ENCODE peak calls at places on chromosomes 4 and X, in five cellular contexts. I is GM12878, D is HCT116, Q is K562, T is HepG2. E is an unnamed sample.

GRCh38 chrX:132461886-132462285 is 27.0 kb downstream of the MBNL3 start:
- DNase-seq in D (no peak), Q (no peak), I (no peak), T (no peak), E (no peak)

GRCh38 chr4:154516320-154516719 is 24.7 kb upstream of the DCHS2 start:
- DNase-seq in I (no peak), Q (no peak), T (no peak), D (no peak), E (no peak)

GRCh38 chr4:61273237-61273636 is 73.1 kb downstream of the ADGRL3 start:
- DNase-seq in D (no peak), T (no peak), I (no peak), Q (no peak), E (no peak)

GRCh38 chrX:46580613-46581012 is 7.0 kb downstream of the CHST7 start:
- DNase-seq in Q (no peak), T (no peak), I (no peak), D (no peak), E (no peak)

GRCh38 chr4:141905751-141906150 is 269.4 kb downstream of the IL15 start:
- DNase-seq in T (no peak), D (no peak), Q (no peak), I (no peak), E (no peak)

GRCh38 chr4:127598656-127599055 is 34.1 kb upstream of the INTU start:
- DNase-seq in T (peak; percentile 5), Q (no peak), D (no peak), I (no peak), E (no peak)

GRCh38 chr4:7658297-7659204 is 223.8 kb upstream of the PSAPL1 start:
- DNase-seq in I (no peak), Q (no peak), T (peak; percentile 20), D (no peak), E (no peak)

GRCh38 chr4:73866236-73866635 is 3.0 kb upstream of the CXCL1 start:
- DNase-seq in Q (no peak), I (no peak), D (no peak), T (no peak), E (no peak)

GRCh38 chr4:182978152-182978827 is 61.1 kb upstream of the DCTD start:
- DNase-seq in Q (no peak), I (peak; percentile 45), D (no peak), T (no peak), E (no peak)

GRCh38 chr4:1297023-1297395 is 7.3 kb downstream of the MAEA start:
- DNase-seq in I (no peak), Q (no peak), D (no peak), T (no peak), E (no peak)

GRCh38 chrX:10875995-10876394 is 235.1 kb upstream of the HCCS start:
- DNase-seq in I (peak; percentile 15), D (no peak), Q (no peak), T (no peak), E (no peak)

GRCh38 chr4:147104768-147105167 is 159.1 kb upstream of the TTC29 start:
- DNase-seq in D (no peak), I (no peak), Q (no peak), T (no peak), E (no peak)

GRCh38 chr4:169201144-169202124 is 69.3 kb downstream of the SH3RF1 start:
- DNase-seq in I (no peak), D (no peak), Q (no peak), T (no peak), E (no peak)

GRCh38 chr4:169199184-169199583 is 71.6 kb downstream of the SH3RF1 start:
- DNase-seq in Q (no peak), I (no peak), D (no peak), T (no peak), E (no peak)

GRCh38 chr4:169202143-169202699 is 68.5 kb downstream of the SH3RF1 start:
- DNase-seq in T (peak; percentile 10), D (no peak), I (no peak), Q (no peak), E (no peak)

GRCh38 chr4:169198167-169198566 is 72.6 kb downstream of the SH3RF1 start:
- DNase-seq in T (no peak), D (no peak), I (no peak), Q (no peak), E (no peak)

DNA sequence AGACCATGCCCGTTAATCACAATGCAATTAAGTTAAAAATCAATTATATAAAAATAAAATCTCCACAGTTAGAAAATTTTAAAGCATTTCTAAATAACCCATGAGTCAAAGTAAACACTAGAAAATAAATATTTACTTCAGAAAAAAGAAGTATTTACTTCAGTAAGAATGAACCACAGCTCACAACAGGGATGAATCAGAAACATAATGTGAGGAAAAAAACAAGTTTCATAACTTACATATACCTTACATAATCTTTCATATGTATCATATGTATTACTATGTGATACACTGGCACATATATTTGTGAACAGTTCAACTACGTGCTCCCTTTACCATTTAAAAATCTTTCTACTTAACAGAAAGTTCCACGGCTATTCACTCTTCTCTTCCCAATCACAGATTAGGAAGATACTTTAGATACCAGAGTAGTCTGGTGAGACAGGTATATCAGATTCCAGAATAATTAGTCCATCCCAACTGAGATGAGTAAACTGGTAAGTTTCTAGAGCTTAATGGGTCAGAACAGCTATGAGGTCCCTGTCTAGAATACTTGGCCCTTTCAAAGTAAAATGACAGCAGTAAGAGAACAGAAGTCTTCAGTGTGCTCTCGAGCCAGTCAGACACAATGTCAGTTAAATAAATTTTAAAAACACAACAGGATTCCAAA is 70.3 kb downstream of the SH3RF1 start:
- DNase-seq in Q (no peak), D (no peak), T (no peak), I (no peak), E (no peak)
- TF ChIP-seq REST in Q (no peak), D (no peak), T (no peak), I (no peak), E (no peak)

GRCh38 chrX:73852022-73852421 is 289.0 kb downstream of the CHIC1 start:
- DNase-seq in I (no peak), T (no peak), D (no peak), Q (no peak), E (no peak)

GRCh38 chrX:73851014-73852009 is 288.3 kb downstream of the CHIC1 start:
- DNase-seq in D (no peak), T (no peak), Q (peak; percentile 70), I (peak; percentile 90), E (no peak)

GRCh38 chrX:73850124-73851013 is 287.4 kb downstream of the CHIC1 start:
- DNase-seq in I (peak; percentile 62), T (peak; percentile 1), Q (peak; percentile 9), D (peak; percentile 7), E (peak; percentile 36)

GRCh38 chrX:73849054-73849453 is 286.1 kb downstream of the CHIC1 start:
- DNase-seq in T (no peak), I (no peak), D (no peak), Q (no peak), E (no peak)

GRCh38 chrX:73847991-73848390 is 285.0 kb downstream of the CHIC1 start:
- DNase-seq in I (no peak), D (no peak), T (no peak), Q (no peak), E (no peak)
- H3K27ac ChIP-seq in I (no peak overlapping the region), D (no peak overlapping the region), T (no peak overlapping the region), Q (no peak overlapping the region), E (no peak overlapping the region)

DNA sequence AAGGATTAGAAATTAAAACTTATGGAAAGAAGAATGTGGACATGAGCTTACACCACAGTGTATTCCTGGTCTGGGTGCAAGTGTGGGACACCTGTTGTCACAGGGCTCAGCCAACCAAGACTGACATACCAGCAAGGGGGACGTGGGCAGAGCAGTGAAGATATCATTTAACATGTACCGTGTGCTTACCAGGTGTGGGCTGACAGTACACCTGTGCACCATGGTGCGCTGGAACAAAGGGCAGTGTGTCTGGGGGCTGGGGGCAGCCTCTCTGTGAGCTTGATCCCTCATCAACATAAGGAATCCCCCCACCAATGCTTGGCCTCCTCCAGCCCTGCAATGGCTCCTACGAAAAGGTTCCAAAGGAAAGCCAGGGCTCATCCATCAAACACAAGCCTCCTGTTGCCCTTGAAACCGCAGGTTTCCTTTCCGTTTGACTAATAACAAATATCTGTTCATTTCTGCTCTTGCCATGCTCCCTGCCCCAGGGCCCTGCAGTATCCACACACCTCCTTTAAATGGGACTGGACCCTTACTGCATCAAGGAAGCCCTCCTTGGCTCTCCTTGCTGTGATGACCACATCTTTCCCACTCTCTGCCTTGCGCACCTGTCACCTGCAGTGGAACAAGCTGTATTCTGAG is 16.7 kb downstream of the EVC2 start:
- DNase-seq in T (no peak), Q (no peak), D (no peak), I (no peak), E (no peak)
- TF ChIP-seq EZH2 in T (no peak), Q (no peak), D (no peak), I (no peak), E (no peak)

GRCh38 chr4:165506780-165507305 is 128.0 kb downstream of the CPE start:
- DNase-seq in I (no peak), T (no peak), Q (no peak), D (no peak), E (no peak)
- TF ChIP-seq REST in I (no peak), T (no peak), Q (no peak), D (no peak), E (no peak)

DNA sequence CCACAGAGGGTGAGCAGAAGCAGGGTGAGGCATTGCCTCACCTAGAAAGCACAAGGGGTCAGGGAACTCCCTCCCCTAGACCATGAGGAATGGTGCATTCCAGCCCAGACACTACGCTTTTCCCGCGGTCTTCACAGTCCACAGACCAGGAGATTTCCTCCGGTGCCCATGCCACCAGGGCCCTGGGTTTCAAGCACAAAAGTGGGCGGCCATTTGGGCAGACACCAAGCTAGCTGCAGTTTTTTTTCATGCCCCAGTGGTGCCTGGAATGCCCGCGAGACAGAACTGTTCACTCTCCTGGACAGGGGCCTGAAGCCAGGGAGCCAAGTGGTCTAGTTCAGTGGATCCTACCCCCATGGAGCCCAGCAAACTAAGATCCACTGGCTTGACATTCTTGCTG is 12.8 kb downstream of the NAP1L3 start:
- DNase-seq in D (no peak), I (no peak), T (no peak), Q (no peak), E (no peak)
- H3K27ac ChIP-seq in D (no peak overlapping the region), I (no peak overlapping the region), T (no peak overlapping the region), Q (no peak overlapping the region), E (no peak overlapping the region)